ENCODE peak calls at places on chromosomes 7 and 10, in eight cellular contexts. V is fibroblast of lung, A is hepatocyte, K is BJ, X is sigmoid colon, L is heart right ventricle, B is neural progenitor cell, S is GM23338. P is an unnamed sample.

GRCh38 chr7:120993575-120994191 is 5.2 kb downstream of the CPED1 start:
- DNase-seq in V (no peak), A (no peak), K (no peak), X (no peak), L (no peak), B (no peak), S (no peak), P (no peak)

GRCh38 chr7:140348161-140348849 is 50.0 kb downstream of the SLC37A3 start:
- DNase-seq in V (no peak), A (no peak), K (peak; percentile 44), X (no peak), L (no peak), B (no peak), S (no peak), P (no peak)

GRCh38 chr7:28062197-28062988 is 118.2 kb downstream of the JAZF1 start:
- DNase-seq in V (peak; percentile 70), A (peak; percentile 83), K (no peak), X (peak; percentile 90), L (peak; percentile 54), B (peak; percentile 86), S (peak; percentile 93), P (peak; percentile 4)

GRCh38 chr10:7672366-7673134 is 5.8 kb upstream of the ITIH5 start:
- DNase-seq in V (no peak), A (no peak), K (no peak), X (no peak), L (no peak), B (no peak), S (no peak), P (no peak)

GRCh38 chr7:89776980-89777379 is 377.3 kb upstream of the STEAP1 start:
- DNase-seq in V (no peak), A (no peak), K (no peak), X (no peak), L (no peak), B (no peak), S (no peak), P (no peak)

GRCh38 chr10:74988787-74989574 is 122.5 kb upstream of the SAMD8 start:
- DNase-seq in V (no peak), A (no peak), K (no peak), X (no peak), L (no peak), B (no peak), S (no peak), P (no peak)

GRCh38 chr10:126407831-126408230 is 19.6 kb upstream of the ADAM12 start:
- DNase-seq in V (no peak), A (no peak), K (no peak), X (no peak), L (no peak), B (peak; percentile 48), S (no peak), P (no peak)

GRCh38 chr7:115941703-115942268 is 88.8 kb downstream of the TFEC start:
- DNase-seq in V (peak; percentile 15), A (no peak), K (no peak), X (no peak), L (no peak), B (no peak), S (peak; percentile 6), P (no peak)

GRCh38 chr10:11782793-11783557 is 40.2 kb upstream of the PROSER2 start:
- DNase-seq in V (peak; percentile 70), A (peak; percentile 87), K (no peak), X (no peak), L (no peak), B (peak; percentile 76), S (peak; percentile 86), P (no peak)

GRCh38 chr10:70343312-70343711 is 39.1 kb downstream of the LRRC20 start:
- DNase-seq in V (no peak), A (no peak), K (no peak), X (peak; percentile 40), L (peak; percentile 53), B (no peak), S (no peak), P (no peak)

GRCh38 chr7:101986335-101986734 is 168.9 kb downstream of the CUX1 start:
- DNase-seq in V (peak; percentile 10), A (peak; percentile 28), K (no peak), X (no peak), L (no peak), B (peak; percentile 64), S (no peak), P (no peak)

GRCh38 chr10:29957887-29958330 is 101.5 kb downstream of the JCAD start:
- DNase-seq in V (peak; percentile 31), A (no peak), K (no peak), X (no peak), L (peak; percentile 16), B (no peak), S (no peak), P (no peak)

GRCh38 chr7:105769951-105770628 is 106.3 kb downstream of the ATXN7L1 start:
- DNase-seq in V (peak; percentile 82), A (no peak), K (no peak), X (peak; percentile 66), L (no peak), B (no peak), S (no peak), P (no peak)

GRCh38 chr7:140036224-140036651 is 26.5 kb downstream of the PARP12 start:
- DNase-seq in V (no peak), A (no peak), K (no peak), X (no peak), L (no peak), B (no peak), S (no peak), P (no peak)

GRCh38 chr7:13198741-13199140 is 511.3 kb downstream of the ARL4A start:
- DNase-seq in V (no peak), A (no peak), K (no peak), X (no peak), L (no peak), B (no peak), S (no peak), P (no peak)

GRCh38 chr10:11381023-11381422 is 230.4 kb downstream of the USP6NL start:
- DNase-seq in V (peak; percentile 15), A (no peak), K (no peak), X (no peak), L (no peak), B (no peak), S (no peak), P (no peak)

GRCh38 chr7:26151953-26152781 is at the start of gene NFE2L3:
- DNase-seq in V (peak; percentile 71), A (peak; percentile 89), K (no peak), X (peak; percentile 69), L (peak; percentile 36), B (peak; percentile 87), S (peak; percentile 87), P (peak; percentile 91)

GRCh38 chr7:139893999-139894398 is 64.9 kb downstream of the TBXAS1 start:
- DNase-seq in V (no peak), A (no peak), K (no peak), X (no peak), L (no peak), B (no peak), S (no peak), P (peak; percentile 50)

GRCh38 chr10:102497545-102497944 is 5.0 kb downstream of the ACTR1A start:
- DNase-seq in V (no peak), A (no peak), K (no peak), X (no peak), L (no peak), B (no peak), S (no peak), P (no peak)

GRCh38 chr7:725223-726005 is 1.1 kb upstream of the DNAAF5 start:
- DNase-seq in V (peak; percentile 50), A (peak; percentile 8), K (no peak), X (no peak), L (no peak), B (no peak), S (no peak), P (no peak)
- H3K4me3 ChIP-seq in V (peak overlapping the region; percentile 66), A (no peak overlapping the region), K (no peak overlapping the region), X (no peak overlapping the region), L (no peak overlapping the region), B (peak overlapping the region; percentile 96), S (peak overlapping the region; percentile 69), P (peak overlapping the region; percentile 80)

DNA sequence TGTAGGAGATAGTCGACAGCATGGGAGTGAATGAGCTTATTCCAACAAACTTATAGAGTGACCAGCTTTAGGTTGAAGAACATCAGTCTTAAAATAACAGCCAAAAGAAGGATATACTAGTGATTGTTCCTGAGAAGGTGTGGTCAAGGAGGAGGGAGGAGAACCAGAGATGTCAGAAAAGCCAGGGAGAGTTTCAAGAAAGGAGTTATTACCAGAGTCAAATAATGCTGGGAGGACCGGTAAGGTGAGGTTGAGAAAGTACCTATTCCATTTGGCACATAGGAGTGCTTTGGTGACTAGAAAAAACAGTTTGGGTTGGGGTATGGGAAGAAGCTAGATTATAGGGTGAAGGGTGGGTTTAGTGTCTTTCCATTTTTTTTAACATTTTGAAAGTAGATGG is 5.8 kb downstream of the PTPN12 start:
- DNase-seq in V (no peak), A (no peak), K (no peak), X (no peak), L (no peak), B (no peak), S (no peak), P (no peak)
- H3K27me3 ChIP-seq in V (no peaks in the 10 kb centered on the region), A (no peaks in the 10 kb centered on the region), K (no peaks in the 10 kb centered on the region), X (no peaks in the 10 kb centered on the region), L (no peaks in the 10 kb centered on the region), B (no peaks in the 10 kb centered on the region), S (no peaks in the 10 kb centered on the region), P (no peaks in the 10 kb centered on the region)

DNA sequence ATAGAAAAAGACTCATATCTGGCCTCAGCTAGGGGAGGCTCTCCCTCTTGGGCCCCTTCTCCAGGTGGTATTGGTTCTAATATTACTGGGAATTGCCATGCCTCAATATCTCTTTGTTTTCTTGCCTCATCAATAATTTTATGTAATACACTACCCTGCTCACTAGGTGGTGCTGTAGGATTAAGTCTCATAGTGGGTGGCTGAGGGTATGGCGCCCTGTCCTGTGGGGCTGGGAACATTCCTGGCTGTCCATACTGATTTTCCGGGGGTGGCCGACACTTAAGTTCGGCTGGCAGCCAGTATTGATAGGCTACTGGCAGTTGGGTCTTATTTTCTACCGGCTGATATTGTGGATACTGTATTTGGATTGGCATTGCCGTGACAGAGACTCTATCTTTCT is 9.0 kb upstream of the TAS2R3 start:
- DNase-seq in V (peak; percentile 33), A (peak; percentile 11), K (no peak), X (no peak), L (no peak), B (peak; percentile 61), S (peak; percentile 86), P (no peak)
- TF ChIP-seq CTCF in V (peak; percentile 48), A (peak; percentile 30), K (peak; percentile 45), X (peak; percentile 26), L (peak; percentile 42), B (peak; percentile 60), S (peak; percentile 67), P (peak; percentile 47)

DNA sequence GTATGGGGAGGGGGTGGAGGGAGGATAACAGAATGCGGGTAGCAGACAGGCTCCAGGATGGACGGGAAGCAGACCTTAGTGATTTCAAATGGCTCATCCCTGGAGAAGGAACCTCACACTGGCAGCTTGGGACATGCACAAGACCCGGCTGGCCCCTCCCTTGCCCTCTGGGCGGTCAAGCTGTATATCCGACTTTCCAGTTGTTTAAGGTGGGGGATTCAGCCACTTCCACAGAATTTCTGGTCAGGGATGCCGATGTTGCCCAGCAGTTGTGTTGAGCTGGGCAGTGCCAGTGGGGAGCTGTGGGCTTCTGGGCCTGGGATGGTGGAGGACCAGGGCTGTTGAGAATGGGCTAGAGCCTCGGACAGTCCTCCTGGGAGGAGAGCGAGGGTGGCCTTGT is 38.8 kb downstream of the GBX1 start:
- DNase-seq in V (no peak), A (no peak), K (no peak), X (no peak), L (no peak), B (no peak), S (no peak), P (no peak)
- H3K4me3 ChIP-seq in V (no peak overlapping the region), A (no peak overlapping the region), K (no peak overlapping the region), X (no peak overlapping the region), L (no peak overlapping the region), B (no peak overlapping the region), S (no peak overlapping the region), P (no peak overlapping the region)

P was measured in GM06990.